ENCODE peak calls at places on chromosomes 4 and X, in seven cellular contexts. D, W, G, F, X, K and V are unnamed samples.

GRCh38 chrX:150688911-150689451 is 4.2 kb upstream of the MTMR1 start:
- DNase-seq in X (no peak), K (peak), W (peak), F (peak), D (no peak), G (peak), V (no peak)

GRCh38 chr4:130416228-130416627 is 1320.3 kb downstream of the C4orf33 start:
- DNase-seq in G (no peak), K (no peak), X (no peak), D (no peak), F (no peak), W (no peak), V (no peak)

GRCh38 chrX:73448379-73448778 is 1.5 kb downstream of the CDX4 start:
- DNase-seq in F (no peak), G (no peak), D (no peak), X (no peak), W (no peak), K (no peak), V (no peak)

GRCh38 chr4:555566-556275 is 20.4 kb downstream of the TMEM271 start:
- DNase-seq in X (no peak), K (no peak), D (no peak), W (no peak), F (no peak), G (no peak), V (no peak)

GRCh38 chrX:109040057-109040456 is 303.7 kb upstream of the IRS4 start:
- DNase-seq in K (no peak), G (no peak), W (no peak), X (no peak), D (no peak), F (no peak), V (no peak)

GRCh38 chrX:38898261-38898660 is 97.0 kb downstream of the MID1IP1 start:
- DNase-seq in W (no peak), D (no peak), G (no peak), F (no peak), K (no peak), X (no peak), V (no peak)

GRCh38 chr4:73684097-73684496 is 56.3 kb upstream of the CXCL8 start:
- DNase-seq in F (no peak), W (no peak), K (peak), G (no peak), X (no peak), D (no peak), V (no peak)

GRCh38 chr4:40241026-40241425 is 44.2 kb downstream of the RHOH start:
- DNase-seq in G (no peak), F (no peak), X (no peak), W (no peak), D (no peak), K (no peak), V (no peak)

GRCh38 chrX:3651272-3651671 is 62.2 kb downstream of the PRKX start:
- DNase-seq in D (no peak), X (peak), G (no peak), F (peak), W (peak), K (peak), V (no peak)

GRCh38 chr4:26257850-26258249 is 63.0 kb upstream of the RBPJ start:
- DNase-seq in W (no peak), D (no peak), F (no peak), X (no peak), G (no peak), K (no peak), V (no peak)

GRCh38 chr4:10101559-10102192 is 14.9 kb downstream of the WDR1 start:
- DNase-seq in D (no peak), G (no peak), W (no peak), X (no peak), F (no peak), K (no peak), V (no peak)

GRCh38 chr4:108130955-108131354 is 37.8 kb downstream of the LEF1 start:
- DNase-seq in D (no peak), K (peak), W (no peak), F (no peak), G (no peak), X (no peak), V (no peak)

GRCh38 chr4:101050088-101050835 is 297.1 kb downstream of the PPP3CA start:
- DNase-seq in W (no peak), D (no peak), G (no peak), K (no peak), F (no peak), X (no peak), V (no peak)

GRCh38 chr4:47686294-47686872 is 151.5 kb downstream of the CORIN start:
- DNase-seq in W (peak), F (peak), D (no peak), G (no peak), K (peak), X (peak), V (peak)

GRCh38 chr4:70666369-70666768 is at the start of gene JCHAIN:
- DNase-seq in F (no peak), X (no peak), W (no peak), D (no peak), G (no peak), K (peak), V (no peak)

GRCh38 chrX:46382595-46382994 is 162.6 kb downstream of the ZNF674 start:
- DNase-seq in G (no peak), X (no peak), F (no peak), D (no peak), W (no peak), K (no peak), V (no peak)

GRCh38 chr4:70997068-70997467 is 3.6 kb downstream of the DCK start:
- DNase-seq in X (no peak), F (no peak), D (no peak), W (no peak), G (no peak), K (no peak), V (no peak)

GRCh38 chr4:6724461-6725111 is 8.6 kb downstream of the BLOC1S4 start:
- DNase-seq in G (no peak), K (no peak), F (no peak), D (no peak), X (no peak), W (no peak), V (no peak)

GRCh38 chrX:77622233-77622632 is 163.8 kb downstream of the ATRX start:
- DNase-seq in D (no peak), W (no peak), F (no peak), K (no peak), X (no peak), G (no peak), V (no peak)

GRCh38 chrX:130091976-130092522 is 18.2 kb downstream of the ELF4 start:
- DNase-seq in X (no peak), G (no peak), K (no peak), D (no peak), F (no peak), W (no peak), V (peak)

GRCh38 chr4:139015948-139016451 is 419 bp downstream of the NOCT start:
- DNase-seq in K (peak), X (no peak), W (no peak), D (peak), G (no peak), F (peak), V (no peak)

GRCh38 chr4:11543710-11544109 is 115.0 kb upstream of the HS3ST1 start:
- DNase-seq in D (no peak), W (peak), G (no peak), K (peak), F (peak), X (no peak), V (no peak)

GRCh38 chr4:173073939-173074500 is 94.6 kb upstream of the GALNT7 start:
- DNase-seq in K (no peak), X (no peak), G (no peak), F (peak), W (no peak), D (no peak), V (no peak)

GRCh38 chr4:173281420-173282333 is 52.5 kb downstream of the HMGB2 start:
- DNase-seq in W (no peak), G (no peak), F (no peak), K (no peak), D (no peak), X (no peak), V (no peak)

GRCh38 chr4:39151120-39151713 is 31.1 kb upstream of the WDR19 start:
- DNase-seq in D (no peak), K (peak), W (no peak), G (peak), X (no peak), F (no peak), V (no peak)

GRCh38 chr4:64503945-64504675 is 94.9 kb upstream of the TECRL start:
- DNase-seq in F (no peak), X (no peak), G (no peak), K (no peak), W (no peak), D (no peak), V (no peak)

GRCh38 chr4:184506527-184507121 is 32.3 kb upstream of the IRF2 start:
- DNase-seq in K (no peak), X (no peak), D (peak), W (no peak), F (no peak), G (no peak), V (no peak)

GRCh38 chr4:2941138-2942036 is 21.8 kb downstream of the NOP14 start:
- DNase-seq in F (no peak), G (no peak), K (no peak), X (no peak), W (no peak), D (no peak), V (no peak)

GRCh38 chrX:74925210-74926088 is at the start of gene NEXMIF:
- DNase-seq in W (no peak), D (peak), F (peak), K (peak), G (no peak), X (no peak), V (no peak)

GRCh38 chrX:39309018-39309620 is 507.9 kb downstream of the MID1IP1 start:
- DNase-seq in K (peak), D (no peak), F (no peak), W (peak), X (no peak), G (no peak), V (peak)

GRCh38 chrX:37872303-37872655 is 24.9 kb upstream of the DYNLT3 start:
- DNase-seq in X (no peak), W (no peak), F (no peak), D (no peak), K (no peak), G (no peak), V (no peak)